ENCODE peak calls at places on chromosomes 2 and 18, in five cellular contexts. One of them, this sample, is unnamed.

GRCh38 chr2:209495855-209496585 is 72.2 kb downstream of the MAP2 start:
- DNase-seq in fibroblast of lung: peak; percentile 96
- DNase-seq in left lung: peak; percentile 38
- DNase-seq in Calu3: peak; percentile 64
- DNase-seq in left ventricle myocardium inferior: no peak
- DNase-seq in this sample: peak; percentile 99

GRCh38 chr2:228747478-228747877 is 523.6 kb downstream of the PID1 start:
- DNase-seq in Calu3: no peak
- DNase-seq in fibroblast of lung: no peak
- DNase-seq in left ventricle myocardium inferior: no peak
- DNase-seq in left lung: no peak
- DNase-seq in this sample: no peak

GRCh38 chr18:519019-519879 is 18.7 kb upstream of the COLEC12 start:
- DNase-seq in fibroblast of lung: peak; percentile 56
- DNase-seq in left lung: peak; percentile 54
- DNase-seq in Calu3: no peak
- DNase-seq in left ventricle myocardium inferior: peak; percentile 63
- DNase-seq in this sample: peak; percentile 76

GRCh38 chr2:20532634-20533437 is 86.0 kb downstream of the RHOB start:
- DNase-seq in left lung: no peak
- DNase-seq in left ventricle myocardium inferior: no peak
- DNase-seq in Calu3: no peak
- DNase-seq in fibroblast of lung: no peak
- DNase-seq in this sample: no peak

GRCh38 chr2:183164111-183165015 is 40.1 kb downstream of the NUP35 start:
- DNase-seq in left ventricle myocardium inferior: no peak
- DNase-seq in left lung: no peak
- DNase-seq in fibroblast of lung: peak; percentile 4
- DNase-seq in Calu3: no peak
- DNase-seq in this sample: no peak

GRCh38 chr18:36492604-36493329 is 195.3 kb downstream of the FHOD3 start:
- DNase-seq in left ventricle myocardium inferior: no peak
- DNase-seq in left lung: no peak
- DNase-seq in Calu3: no peak
- DNase-seq in fibroblast of lung: no peak
- DNase-seq in this sample: no peak

GRCh38 chr2:72924353-72925240 is 7.3 kb downstream of the EMX1 start:
- DNase-seq in left lung: no peak
- DNase-seq in Calu3: no peak
- DNase-seq in fibroblast of lung: no peak
- DNase-seq in left ventricle myocardium inferior: no peak
- DNase-seq in this sample: no peak

GRCh38 chr18:78711971-78712370 is 267.6 kb upstream of the SALL3 start:
- DNase-seq in Calu3: no peak
- DNase-seq in left lung: no peak
- DNase-seq in fibroblast of lung: no peak
- DNase-seq in left ventricle myocardium inferior: no peak
- DNase-seq in this sample: no peak

GRCh38 chr18:71809711-71810110 is 734.4 kb downstream of the CBLN2 start:
- DNase-seq in fibroblast of lung: no peak
- DNase-seq in left lung: no peak
- DNase-seq in left ventricle myocardium inferior: no peak
- DNase-seq in Calu3: no peak
- DNase-seq in this sample: no peak

GRCh38 chr2:40130251-40130994 is 321.5 kb downstream of the SLC8A1 start:
- DNase-seq in Calu3: no peak
- DNase-seq in left lung: no peak
- DNase-seq in fibroblast of lung: peak; percentile 62
- DNase-seq in left ventricle myocardium inferior: peak; percentile 59
- DNase-seq in this sample: peak; percentile 70

GRCh38 chr18:51193621-51194287 is 3.7 kb downstream of the MEX3C start:
- DNase-seq in Calu3: no peak
- DNase-seq in left lung: no peak
- DNase-seq in fibroblast of lung: peak; percentile 44
- DNase-seq in left ventricle myocardium inferior: no peak
- DNase-seq in this sample: peak; percentile 40

GRCh38 chr2:163701399-163702195 is 34.2 kb downstream of the FIGN start:
- DNase-seq in Calu3: no peak
- DNase-seq in left ventricle myocardium inferior: no peak
- DNase-seq in fibroblast of lung: no peak
- DNase-seq in left lung: no peak
- DNase-seq in this sample: no peak

GRCh38 chr2:96669539-96670215 is 27.1 kb downstream of the FER1L5 start:
- DNase-seq in Calu3: no peak
- DNase-seq in fibroblast of lung: no peak
- DNase-seq in left lung: no peak
- DNase-seq in left ventricle myocardium inferior: no peak
- DNase-seq in this sample: no peak

GRCh38 chr2:37982147-37982582 is 57.1 kb downstream of the RMDN2 start:
- DNase-seq in left lung: peak; percentile 48
- DNase-seq in fibroblast of lung: peak; percentile 81
- DNase-seq in left ventricle myocardium inferior: peak; percentile 64
- DNase-seq in Calu3: peak; percentile 77
- DNase-seq in this sample: peak; percentile 85

GRCh38 chr2:131094655-131095281 is 1.5 kb upstream of the FAM168B start:
- DNase-seq in Calu3: no peak
- DNase-seq in left ventricle myocardium inferior: no peak
- DNase-seq in left lung: no peak
- DNase-seq in fibroblast of lung: no peak
- DNase-seq in this sample: peak; percentile 31

GRCh38 chr2:113699048-113699447 is 57.4 kb downstream of the SLC35F5 start:
- DNase-seq in left lung: no peak
- DNase-seq in fibroblast of lung: no peak
- DNase-seq in Calu3: no peak
- DNase-seq in left ventricle myocardium inferior: no peak
- DNase-seq in this sample: no peak

GRCh38 chr2:235511187-235511661 is 17.4 kb downstream of the AGAP1 start:
- DNase-seq in left lung: peak; percentile 57
- DNase-seq in left ventricle myocardium inferior: no peak
- DNase-seq in fibroblast of lung: peak; percentile 62
- DNase-seq in Calu3: peak; percentile 70
- DNase-seq in this sample: peak; percentile 88

GRCh38 chr18:24018299-24018910 is 3.9 kb downstream of the TTC39C start:
- DNase-seq in Calu3: no peak
- DNase-seq in fibroblast of lung: no peak
- DNase-seq in left ventricle myocardium inferior: no peak
- DNase-seq in left lung: no peak
- DNase-seq in this sample: no peak

GRCh38 chr2:204051476-204051875 is 114.9 kb downstream of the ICOS start:
- DNase-seq in fibroblast of lung: no peak
- DNase-seq in left ventricle myocardium inferior: no peak
- DNase-seq in left lung: no peak
- DNase-seq in Calu3: no peak
- DNase-seq in this sample: no peak

GRCh38 chr2:175679231-175679630 is 322.8 kb downstream of the LNPK start:
- DNase-seq in Calu3: no peak
- DNase-seq in fibroblast of lung: no peak
- DNase-seq in left ventricle myocardium inferior: no peak
- DNase-seq in left lung: no peak
- DNase-seq in this sample: no peak

GRCh38 chr2:138293549-138293948 is 208.0 kb upstream of the SPOPL start:
- DNase-seq in left lung: no peak
- DNase-seq in Calu3: no peak
- DNase-seq in fibroblast of lung: no peak
- DNase-seq in left ventricle myocardium inferior: no peak
- DNase-seq in this sample: no peak

GRCh38 chr2:214960677-214961076 is 151.2 kb upstream of the BARD1 start:
- DNase-seq in fibroblast of lung: peak; percentile 11
- DNase-seq in left ventricle myocardium inferior: no peak
- DNase-seq in Calu3: no peak
- DNase-seq in left lung: no peak
- DNase-seq in this sample: peak; percentile 22

GRCh38 chr2:88187927-88188326 is 17.8 kb downstream of the THNSL2 start:
- DNase-seq in left ventricle myocardium inferior: no peak
- DNase-seq in Calu3: no peak
- DNase-seq in fibroblast of lung: no peak
- DNase-seq in left lung: no peak
- DNase-seq in this sample: no peak

GRCh38 chr2:88191722-88192042 is 21.5 kb downstream of the THNSL2 start:
- DNase-seq in left ventricle myocardium inferior: no peak
- DNase-seq in Calu3: no peak
- DNase-seq in left lung: no peak
- DNase-seq in fibroblast of lung: no peak
- DNase-seq in this sample: no peak

GRCh38 chr2:88188741-88189140 is 18.6 kb downstream of the THNSL2 start:
- DNase-seq in left lung: no peak
- DNase-seq in left ventricle myocardium inferior: no peak
- DNase-seq in Calu3: no peak
- DNase-seq in fibroblast of lung: peak; percentile 74
- DNase-seq in this sample: peak; percentile 55

GRCh38 chr2:88192613-88193012 is 22.5 kb downstream of the THNSL2 start:
- DNase-seq in fibroblast of lung: no peak
- DNase-seq in left ventricle myocardium inferior: no peak
- DNase-seq in left lung: no peak
- DNase-seq in Calu3: no peak
- DNase-seq in this sample: no peak

GRCh38 chr2:88190808-88191721 is 20.9 kb downstream of the THNSL2 start:
- DNase-seq in fibroblast of lung: peak; percentile 57
- DNase-seq in left lung: no peak
- DNase-seq in Calu3: peak; percentile 39
- DNase-seq in left ventricle myocardium inferior: no peak
- DNase-seq in this sample: peak; percentile 42
- TF ChIP-seq CTCF in fibroblast of lung: peak; percentile 67
- TF ChIP-seq CTCF in left lung: peak; percentile 56
- TF ChIP-seq CTCF in Calu3: peak; percentile 59
- TF ChIP-seq CTCF in left ventricle myocardium inferior: peak; percentile 68
- TF ChIP-seq CTCF in this sample: peak; percentile 67

DNA sequence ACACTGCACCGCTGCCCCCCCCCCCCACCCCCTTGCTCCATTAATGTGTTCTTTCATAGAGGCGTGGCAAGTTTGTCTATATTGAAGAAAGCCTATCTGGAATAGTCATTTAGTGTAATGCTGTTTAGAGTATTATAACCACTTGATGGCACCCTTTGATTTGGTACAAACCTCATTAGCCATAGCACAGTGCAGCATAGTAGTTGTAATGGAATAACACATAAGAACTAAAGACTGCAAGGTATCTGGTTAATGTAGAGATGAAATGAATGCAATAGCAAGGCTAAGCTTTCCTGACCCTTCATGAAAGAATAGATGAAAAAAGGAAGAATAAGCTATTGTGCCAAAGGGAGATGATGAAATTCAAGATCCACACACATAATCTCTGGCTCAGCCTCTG is 81.9 kb downstream of the EHBP1 start:
- DNase-seq in left lung: no peak
- DNase-seq in Calu3: no peak
- DNase-seq in fibroblast of lung: peak; percentile 74
- DNase-seq in left ventricle myocardium inferior: no peak
- DNase-seq in this sample: peak; percentile 59
- TF ChIP-seq CTCF in left lung: no peak
- TF ChIP-seq CTCF in Calu3: no peak
- TF ChIP-seq CTCF in fibroblast of lung: peak; percentile 44
- TF ChIP-seq CTCF in left ventricle myocardium inferior: peak; percentile 61
- TF ChIP-seq CTCF in this sample: peak; percentile 34

DNA sequence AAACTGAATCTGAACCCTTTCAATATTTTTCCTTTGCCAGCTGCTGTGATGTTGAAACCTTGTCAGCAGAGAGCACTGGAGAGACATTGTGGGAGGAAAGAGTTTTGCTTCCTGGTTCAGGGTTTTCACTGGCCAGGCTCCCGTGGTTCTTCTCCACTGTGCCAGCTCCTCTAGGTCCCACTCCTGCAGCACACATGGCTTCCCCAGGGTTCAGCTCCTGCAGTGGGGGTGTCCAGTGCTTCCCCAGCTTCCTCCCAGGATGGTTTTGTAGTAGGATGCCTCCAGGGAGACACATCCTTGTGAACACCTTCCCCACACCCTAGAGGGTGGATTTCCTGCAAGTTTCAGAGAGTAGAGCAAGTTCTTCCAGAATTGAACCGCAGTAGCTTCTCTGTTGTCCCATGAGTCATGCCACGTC is 24.0 kb upstream of the SULT1C3 start:
- DNase-seq in Calu3: peak; percentile 54
- DNase-seq in left lung: no peak
- DNase-seq in fibroblast of lung: peak; percentile 54
- DNase-seq in left ventricle myocardium inferior: no peak
- DNase-seq in this sample: peak; percentile 64
- TF ChIP-seq CTCF in Calu3: no peak
- TF ChIP-seq CTCF in left lung: peak; percentile 15
- TF ChIP-seq CTCF in fibroblast of lung: peak; percentile 57
- TF ChIP-seq CTCF in left ventricle myocardium inferior: peak; percentile 26
- TF ChIP-seq CTCF in this sample: peak; percentile 70

GRCh38 chr2:69983392-69983791 is 22.0 kb upstream of the ASPRV1 start:
- DNase-seq in fibroblast of lung: no peak
- DNase-seq in left lung: no peak
- DNase-seq in left ventricle myocardium inferior: no peak
- DNase-seq in Calu3: no peak
- DNase-seq in this sample: no peak
- TF ChIP-seq CTCF in fibroblast of lung: no peak
- TF ChIP-seq CTCF in left lung: no peak
- TF ChIP-seq CTCF in left ventricle myocardium inferior: no peak
- TF ChIP-seq CTCF in Calu3: no peak
- TF ChIP-seq CTCF in this sample: no peak

GRCh38 chr2:232959139-232959538 is 53.9 kb downstream of the NGEF start:
- DNase-seq in left lung: no peak
- DNase-seq in left ventricle myocardium inferior: no peak
- DNase-seq in Calu3: no peak
- DNase-seq in fibroblast of lung: no peak
- DNase-seq in this sample: no peak

GRCh38 chr2:232966122-232966521 is 46.9 kb downstream of the NGEF start:
- DNase-seq in left ventricle myocardium inferior: no peak
- DNase-seq in left lung: no peak
- DNase-seq in fibroblast of lung: no peak
- DNase-seq in Calu3: no peak
- DNase-seq in this sample: no peak

GRCh38 chr2:232960862-232961261 is 52.2 kb downstream of the NGEF start:
- DNase-seq in Calu3: no peak
- DNase-seq in fibroblast of lung: no peak
- DNase-seq in left ventricle myocardium inferior: no peak
- DNase-seq in left lung: no peak
- DNase-seq in this sample: no peak

DNA sequence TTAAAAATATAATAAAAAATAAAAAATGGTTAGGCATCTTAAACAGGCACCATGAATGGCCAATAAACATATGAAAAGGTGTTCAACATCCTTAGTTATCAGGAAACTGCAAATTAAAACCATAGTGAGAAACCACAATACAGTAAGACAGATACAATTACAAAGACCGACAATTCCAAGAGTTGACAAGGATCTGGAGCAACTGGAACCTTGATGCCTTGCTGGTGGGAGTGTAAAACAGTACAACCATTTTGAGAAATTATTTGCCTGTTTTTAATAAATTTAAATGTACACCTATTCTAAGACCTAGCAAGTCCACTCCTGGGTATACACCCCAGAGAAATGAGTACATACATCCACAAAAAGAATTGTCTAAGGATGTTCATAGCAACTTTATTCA is 49.1 kb downstream of the NGEF start:
- DNase-seq in fibroblast of lung: no peak
- DNase-seq in left lung: no peak
- DNase-seq in Calu3: no peak
- DNase-seq in left ventricle myocardium inferior: no peak
- DNase-seq in this sample: no peak
- TF ChIP-seq CTCF in fibroblast of lung: no peak
- TF ChIP-seq CTCF in left lung: no peak
- TF ChIP-seq CTCF in Calu3: no peak
- TF ChIP-seq CTCF in left ventricle myocardium inferior: no peak
- TF ChIP-seq CTCF in this sample: no peak

This sample was measured in fibroblast of the aortic adventitia.